ENCODE peak calls at places on chromosome 5, in nine cellular contexts. One of them, this sample, is unnamed.
A peak's percentile ranks its signal among the peaks of the same experiment; 100 is the strongest.

GRCh38 chr5:179900707-179901106 is 7.0 kb downstream of the TBC1D9B start:
- DNase-seq in NAMALWA: no peak
- DNase-seq in CD4-positive, CD25-positive, alpha-beta regulatory T cell: no peak
- DNase-seq in SK-N-SH: no peak
- DNase-seq in GM03348: no peak
- DNase-seq in GM04503: no peak
- DNase-seq in upper lobe of right lung: no peak
- DNase-seq in BE2C: no peak
- DNase-seq in RCC 7860: no peak
- DNase-seq in this sample: peak; percentile 13

GRCh38 chr5:14745753-14746152 is 81.2 kb downstream of the OTULIN start:
- DNase-seq in GM04503: no peak
- DNase-seq in upper lobe of right lung: no peak
- DNase-seq in RCC 7860: no peak
- DNase-seq in CD4-positive, CD25-positive, alpha-beta regulatory T cell: peak; percentile 55
- DNase-seq in GM03348: no peak
- DNase-seq in NAMALWA: no peak
- DNase-seq in SK-N-SH: no peak
- DNase-seq in BE2C: no peak
- DNase-seq in this sample: no peak

GRCh38 chr5:178104492-178104891 is 8.8 kb upstream of the N4BP3 start:
- DNase-seq in CD4-positive, CD25-positive, alpha-beta regulatory T cell: peak; percentile 30
- DNase-seq in BE2C: no peak
- DNase-seq in GM03348: no peak
- DNase-seq in upper lobe of right lung: no peak
- DNase-seq in GM04503: no peak
- DNase-seq in RCC 7860: no peak
- DNase-seq in SK-N-SH: no peak
- DNase-seq in NAMALWA: no peak
- DNase-seq in this sample: no peak

GRCh38 chr5:1727571-1727970 is 72.1 kb downstream of the MRPL36 start:
- DNase-seq in RCC 7860: no peak
- DNase-seq in upper lobe of right lung: peak; percentile 48
- DNase-seq in NAMALWA: no peak
- DNase-seq in SK-N-SH: peak; percentile 8
- DNase-seq in GM04503: no peak
- DNase-seq in GM03348: no peak
- DNase-seq in CD4-positive, CD25-positive, alpha-beta regulatory T cell: no peak
- DNase-seq in BE2C: no peak
- DNase-seq in this sample: no peak

GRCh38 chr5:147558826-147559225 is 49.0 kb upstream of the DPYSL3 start:
- DNase-seq in CD4-positive, CD25-positive, alpha-beta regulatory T cell: no peak
- DNase-seq in SK-N-SH: peak; percentile 66
- DNase-seq in BE2C: peak; percentile 77
- DNase-seq in upper lobe of right lung: no peak
- DNase-seq in GM03348: peak; percentile 77
- DNase-seq in NAMALWA: peak; percentile 29
- DNase-seq in GM04503: peak; percentile 32
- DNase-seq in RCC 7860: peak; percentile 71
- DNase-seq in this sample: no peak

GRCh38 chr5:168822745-168823281 is 243.6 kb upstream of the PANK3 start:
- DNase-seq in GM04503: peak; percentile 11
- DNase-seq in RCC 7860: peak; percentile 13
- DNase-seq in upper lobe of right lung: no peak
- DNase-seq in CD4-positive, CD25-positive, alpha-beta regulatory T cell: no peak
- DNase-seq in SK-N-SH: no peak
- DNase-seq in BE2C: peak; percentile 74
- DNase-seq in GM03348: peak; percentile 31
- DNase-seq in NAMALWA: no peak
- DNase-seq in this sample: no peak

GRCh38 chr5:166347051-166347450 is 1944.4 kb upstream of the WWC1 start:
- DNase-seq in NAMALWA: no peak
- DNase-seq in BE2C: no peak
- DNase-seq in upper lobe of right lung: no peak
- DNase-seq in GM03348: no peak
- DNase-seq in SK-N-SH: no peak
- DNase-seq in CD4-positive, CD25-positive, alpha-beta regulatory T cell: no peak
- DNase-seq in GM04503: no peak
- DNase-seq in RCC 7860: no peak
- DNase-seq in this sample: no peak

GRCh38 chr5:69217732-69218568 is 16.7 kb upstream of the CDK7 start:
- DNase-seq in BE2C: peak; percentile 98
- DNase-seq in SK-N-SH: peak; percentile 94
- DNase-seq in GM04503: peak; percentile 45
- DNase-seq in RCC 7860: peak; percentile 60
- DNase-seq in NAMALWA: peak; percentile 93
- DNase-seq in upper lobe of right lung: peak; percentile 99
- DNase-seq in GM03348: peak; percentile 95
- DNase-seq in CD4-positive, CD25-positive, alpha-beta regulatory T cell: peak; percentile 94
- DNase-seq in this sample: peak; percentile 95

GRCh38 chr5:75734913-75735789 is 17.9 kb upstream of the POC5 start:
- DNase-seq in BE2C: peak; percentile 44
- DNase-seq in NAMALWA: peak; percentile 60
- DNase-seq in GM04503: no peak
- DNase-seq in GM03348: peak; percentile 8
- DNase-seq in SK-N-SH: peak; percentile 63
- DNase-seq in upper lobe of right lung: no peak
- DNase-seq in RCC 7860: no peak
- DNase-seq in CD4-positive, CD25-positive, alpha-beta regulatory T cell: peak; percentile 37
- DNase-seq in this sample: peak; percentile 12

GRCh38 chr5:132203916-132204315 is 23.7 kb downstream of the P4HA2 start:
- DNase-seq in SK-N-SH: no peak
- DNase-seq in upper lobe of right lung: no peak
- DNase-seq in GM03348: no peak
- DNase-seq in BE2C: no peak
- DNase-seq in NAMALWA: no peak
- DNase-seq in RCC 7860: no peak
- DNase-seq in CD4-positive, CD25-positive, alpha-beta regulatory T cell: no peak
- DNase-seq in GM04503: no peak
- DNase-seq in this sample: no peak

GRCh38 chr5:88551724-88552345 is 283.2 kb upstream of the TMEM161B start:
- DNase-seq in BE2C: no peak
- DNase-seq in NAMALWA: no peak
- DNase-seq in upper lobe of right lung: no peak
- DNase-seq in GM04503: no peak
- DNase-seq in RCC 7860: no peak
- DNase-seq in SK-N-SH: no peak
- DNase-seq in CD4-positive, CD25-positive, alpha-beta regulatory T cell: no peak
- DNase-seq in GM03348: no peak
- DNase-seq in this sample: peak; percentile 86

GRCh38 chr5:133473291-133473690 is 139.1 kb downstream of the FSTL4 start:
- DNase-seq in GM03348: no peak
- DNase-seq in BE2C: no peak
- DNase-seq in upper lobe of right lung: no peak
- DNase-seq in NAMALWA: no peak
- DNase-seq in RCC 7860: no peak
- DNase-seq in GM04503: no peak
- DNase-seq in CD4-positive, CD25-positive, alpha-beta regulatory T cell: no peak
- DNase-seq in SK-N-SH: no peak
- DNase-seq in this sample: no peak

GRCh38 chr5:135079282-135079681 is 45.3 kb upstream of the PITX1 start:
- DNase-seq in GM04503: no peak
- DNase-seq in upper lobe of right lung: no peak
- DNase-seq in GM03348: no peak
- DNase-seq in CD4-positive, CD25-positive, alpha-beta regulatory T cell: no peak
- DNase-seq in BE2C: no peak
- DNase-seq in SK-N-SH: no peak
- DNase-seq in NAMALWA: no peak
- DNase-seq in RCC 7860: no peak
- DNase-seq in this sample: no peak

GRCh38 chr5:119291056-119291455 is 64.8 kb upstream of the TNFAIP8 start:
- DNase-seq in RCC 7860: no peak
- DNase-seq in GM03348: no peak
- DNase-seq in BE2C: no peak
- DNase-seq in CD4-positive, CD25-positive, alpha-beta regulatory T cell: no peak
- DNase-seq in GM04503: no peak
- DNase-seq in upper lobe of right lung: no peak
- DNase-seq in SK-N-SH: no peak
- DNase-seq in NAMALWA: no peak
- DNase-seq in this sample: no peak

GRCh38 chr5:17292434-17293015 is 75.1 kb downstream of the BASP1 start:
- DNase-seq in GM03348: no peak
- DNase-seq in NAMALWA: no peak
- DNase-seq in BE2C: no peak
- DNase-seq in SK-N-SH: no peak
- DNase-seq in CD4-positive, CD25-positive, alpha-beta regulatory T cell: no peak
- DNase-seq in upper lobe of right lung: no peak
- DNase-seq in RCC 7860: no peak
- DNase-seq in GM04503: no peak
- DNase-seq in this sample: no peak

GRCh38 chr5:179346401-179346800 is 1.1 kb upstream of the ADAMTS2 start:
- DNase-seq in upper lobe of right lung: no peak
- DNase-seq in GM04503: no peak
- DNase-seq in GM03348: no peak
- DNase-seq in RCC 7860: no peak
- DNase-seq in CD4-positive, CD25-positive, alpha-beta regulatory T cell: no peak
- DNase-seq in NAMALWA: no peak
- DNase-seq in SK-N-SH: no peak
- DNase-seq in BE2C: no peak
- DNase-seq in this sample: no peak

GRCh38 chr5:175542966-175543235 is 64.5 kb downstream of the SFXN1 start:
- DNase-seq in RCC 7860: no peak
- DNase-seq in GM03348: no peak
- DNase-seq in BE2C: no peak
- DNase-seq in upper lobe of right lung: no peak
- DNase-seq in GM04503: no peak
- DNase-seq in NAMALWA: no peak
- DNase-seq in CD4-positive, CD25-positive, alpha-beta regulatory T cell: no peak
- DNase-seq in SK-N-SH: no peak
- DNase-seq in this sample: no peak

GRCh38 chr5:59922220-59922619 is 28.7 kb upstream of the PDE4D start:
- DNase-seq in GM03348: no peak
- DNase-seq in NAMALWA: no peak
- DNase-seq in upper lobe of right lung: no peak
- DNase-seq in SK-N-SH: no peak
- DNase-seq in GM04503: no peak
- DNase-seq in RCC 7860: no peak
- DNase-seq in BE2C: no peak
- DNase-seq in CD4-positive, CD25-positive, alpha-beta regulatory T cell: no peak
- DNase-seq in this sample: no peak

GRCh38 chr5:96572864-96573512 is 89.2 kb upstream of the CAST start:
- DNase-seq in SK-N-SH: no peak
- DNase-seq in NAMALWA: no peak
- DNase-seq in RCC 7860: peak; percentile 94
- DNase-seq in BE2C: no peak
- DNase-seq in GM03348: peak; percentile 78
- DNase-seq in GM04503: peak; percentile 86
- DNase-seq in upper lobe of right lung: no peak
- DNase-seq in CD4-positive, CD25-positive, alpha-beta regulatory T cell: no peak
- DNase-seq in this sample: no peak

GRCh38 chr5:53334431-53334941 is 145.9 kb upstream of the FST start:
- DNase-seq in RCC 7860: no peak
- DNase-seq in BE2C: no peak
- DNase-seq in NAMALWA: no peak
- DNase-seq in CD4-positive, CD25-positive, alpha-beta regulatory T cell: no peak
- DNase-seq in upper lobe of right lung: no peak
- DNase-seq in GM03348: peak; percentile 50
- DNase-seq in GM04503: no peak
- DNase-seq in SK-N-SH: no peak
- DNase-seq in this sample: no peak

GRCh38 chr5:135127604-135128240 is 93.7 kb upstream of the PITX1 start:
- DNase-seq in NAMALWA: no peak
- DNase-seq in RCC 7860: peak; percentile 85
- DNase-seq in CD4-positive, CD25-positive, alpha-beta regulatory T cell: no peak
- DNase-seq in GM04503: peak; percentile 27
- DNase-seq in GM03348: peak; percentile 87
- DNase-seq in upper lobe of right lung: no peak
- DNase-seq in SK-N-SH: no peak
- DNase-seq in BE2C: peak; percentile 23
- DNase-seq in this sample: no peak

GRCh38 chr5:126433708-126434107 is 10.5 kb downstream of the GRAMD2B start:
- DNase-seq in NAMALWA: no peak
- DNase-seq in SK-N-SH: no peak
- DNase-seq in CD4-positive, CD25-positive, alpha-beta regulatory T cell: no peak
- DNase-seq in GM04503: peak; percentile 63
- DNase-seq in GM03348: peak; percentile 46
- DNase-seq in BE2C: no peak
- DNase-seq in RCC 7860: no peak
- DNase-seq in upper lobe of right lung: no peak
- DNase-seq in this sample: no peak

GRCh38 chr5:140176028-140176382 is 1.0 kb downstream of the CYSTM1 start:
- DNase-seq in BE2C: no peak
- DNase-seq in GM03348: no peak
- DNase-seq in CD4-positive, CD25-positive, alpha-beta regulatory T cell: no peak
- DNase-seq in upper lobe of right lung: no peak
- DNase-seq in NAMALWA: no peak
- DNase-seq in RCC 7860: no peak
- DNase-seq in SK-N-SH: no peak
- DNase-seq in GM04503: no peak
- DNase-seq in this sample: no peak

GRCh38 chr5:38601843-38602424 is 45.5 kb upstream of the LIFR start:
- DNase-seq in upper lobe of right lung: no peak
- DNase-seq in GM03348: peak; percentile 12
- DNase-seq in NAMALWA: no peak
- DNase-seq in CD4-positive, CD25-positive, alpha-beta regulatory T cell: no peak
- DNase-seq in SK-N-SH: no peak
- DNase-seq in BE2C: no peak
- DNase-seq in GM04503: no peak
- DNase-seq in RCC 7860: peak; percentile 82
- DNase-seq in this sample: no peak

GRCh38 chr5:7039058-7039457 is 325.8 kb downstream of the TENT4A start:
- DNase-seq in upper lobe of right lung: no peak
- DNase-seq in GM03348: no peak
- DNase-seq in SK-N-SH: no peak
- DNase-seq in NAMALWA: no peak
- DNase-seq in CD4-positive, CD25-positive, alpha-beta regulatory T cell: no peak
- DNase-seq in RCC 7860: no peak
- DNase-seq in GM04503: no peak
- DNase-seq in BE2C: no peak
- DNase-seq in this sample: no peak

GRCh38 chr5:180314106-180314505 is 22.2 kb upstream of the MAPK9 start:
- DNase-seq in CD4-positive, CD25-positive, alpha-beta regulatory T cell: no peak
- DNase-seq in GM03348: no peak
- DNase-seq in NAMALWA: no peak
- DNase-seq in upper lobe of right lung: no peak
- DNase-seq in GM04503: no peak
- DNase-seq in BE2C: no peak
- DNase-seq in RCC 7860: no peak
- DNase-seq in SK-N-SH: no peak
- DNase-seq in this sample: no peak

GRCh38 chr5:56405116-56405515 is 172.0 kb upstream of the ANKRD55 start:
- DNase-seq in GM04503: no peak
- DNase-seq in upper lobe of right lung: no peak
- DNase-seq in BE2C: no peak
- DNase-seq in RCC 7860: no peak
- DNase-seq in GM03348: no peak
- DNase-seq in SK-N-SH: no peak
- DNase-seq in CD4-positive, CD25-positive, alpha-beta regulatory T cell: no peak
- DNase-seq in NAMALWA: no peak
- DNase-seq in this sample: no peak

GRCh38 chr5:68505917-68506860 is 290.6 kb downstream of the PIK3R1 start:
- DNase-seq in BE2C: no peak
- DNase-seq in NAMALWA: no peak
- DNase-seq in SK-N-SH: no peak
- DNase-seq in GM04503: no peak
- DNase-seq in RCC 7860: peak; percentile 32
- DNase-seq in CD4-positive, CD25-positive, alpha-beta regulatory T cell: no peak
- DNase-seq in upper lobe of right lung: no peak
- DNase-seq in GM03348: no peak
- DNase-seq in this sample: no peak

GRCh38 chr5:136620016-136620419 is 254.7 kb upstream of the TRPC7 start:
- DNase-seq in BE2C: no peak
- DNase-seq in CD4-positive, CD25-positive, alpha-beta regulatory T cell: no peak
- DNase-seq in upper lobe of right lung: no peak
- DNase-seq in GM03348: no peak
- DNase-seq in RCC 7860: peak; percentile 41
- DNase-seq in SK-N-SH: no peak
- DNase-seq in GM04503: no peak
- DNase-seq in NAMALWA: no peak
- DNase-seq in this sample: no peak

GRCh38 chr5:40841068-40841805 is at the start of gene CARD6:
- DNase-seq in SK-N-SH: no peak
- DNase-seq in RCC 7860: no peak
- DNase-seq in CD4-positive, CD25-positive, alpha-beta regulatory T cell: peak; percentile 53
- DNase-seq in NAMALWA: peak; percentile 67
- DNase-seq in BE2C: no peak
- DNase-seq in GM04503: no peak
- DNase-seq in upper lobe of right lung: no peak
- DNase-seq in GM03348: peak; percentile 28
- DNase-seq in this sample: no peak

GRCh38 chr5:135138116-135138850 is 104.3 kb upstream of the PITX1 start:
- DNase-seq in SK-N-SH: no peak
- DNase-seq in upper lobe of right lung: no peak
- DNase-seq in CD4-positive, CD25-positive, alpha-beta regulatory T cell: no peak
- DNase-seq in GM03348: no peak
- DNase-seq in GM04503: no peak
- DNase-seq in RCC 7860: no peak
- DNase-seq in NAMALWA: no peak
- DNase-seq in BE2C: no peak
- DNase-seq in this sample: no peak

This sample was measured in retina.